ENCODE peak calls at places on chromosomes 2 and 18, in four cellular contexts. C, L, T and A are unnamed samples.

GRCh38 chr18:42363446-42363845 is 408.4 kb downstream of the PIK3C3 start:
- DNase-seq in L (no peak), C (no peak), T (no peak), A (no peak)

GRCh38 chr2:97664636-97664970 is 759 bp upstream of the ACTR1B start:
- DNase-seq in C (peak; percentile 67), L (no peak), T (no peak), A (no peak)

GRCh38 chr2:55779459-55780421 is 86.1 kb upstream of the PNPT1 start:
- DNase-seq in T (peak; percentile 58), L (no peak), C (no peak), A (no peak)

GRCh38 chr2:105144941-105145300 is 96.6 kb upstream of the GPR45 start:
- DNase-seq in L (no peak), C (no peak), T (no peak), A (no peak)

GRCh38 chr2:160157861-160158813 is 41.9 kb downstream of the ITGB6 start:
- DNase-seq in L (no peak), C (peak; percentile 15), T (no peak), A (peak; percentile 16)

GRCh38 chr2:206989306-206989705 is 50.0 kb downstream of the CPO start:
- DNase-seq in L (peak; percentile 52), T (peak; percentile 49), C (peak; percentile 42), A (peak; percentile 37)

GRCh38 chr2:112335600-112335999 is 60.2 kb downstream of the ZC3H6 start:
- DNase-seq in L (no peak), T (no peak), C (no peak), A (no peak)

GRCh38 chr2:53473762-53474161 is 293.8 kb upstream of the CHAC2 start:
- DNase-seq in C (no peak), L (no peak), T (no peak), A (no peak)

GRCh38 chr18:2444201-2444875 is 127.0 kb downstream of the METTL4 start:
- DNase-seq in T (no peak), L (no peak), C (no peak), A (no peak)

GRCh38 chr2:88345842-88346241 is 106.7 kb downstream of the FOXI3 start:
- DNase-seq in C (no peak), L (no peak), T (no peak), A (no peak)

DNA sequence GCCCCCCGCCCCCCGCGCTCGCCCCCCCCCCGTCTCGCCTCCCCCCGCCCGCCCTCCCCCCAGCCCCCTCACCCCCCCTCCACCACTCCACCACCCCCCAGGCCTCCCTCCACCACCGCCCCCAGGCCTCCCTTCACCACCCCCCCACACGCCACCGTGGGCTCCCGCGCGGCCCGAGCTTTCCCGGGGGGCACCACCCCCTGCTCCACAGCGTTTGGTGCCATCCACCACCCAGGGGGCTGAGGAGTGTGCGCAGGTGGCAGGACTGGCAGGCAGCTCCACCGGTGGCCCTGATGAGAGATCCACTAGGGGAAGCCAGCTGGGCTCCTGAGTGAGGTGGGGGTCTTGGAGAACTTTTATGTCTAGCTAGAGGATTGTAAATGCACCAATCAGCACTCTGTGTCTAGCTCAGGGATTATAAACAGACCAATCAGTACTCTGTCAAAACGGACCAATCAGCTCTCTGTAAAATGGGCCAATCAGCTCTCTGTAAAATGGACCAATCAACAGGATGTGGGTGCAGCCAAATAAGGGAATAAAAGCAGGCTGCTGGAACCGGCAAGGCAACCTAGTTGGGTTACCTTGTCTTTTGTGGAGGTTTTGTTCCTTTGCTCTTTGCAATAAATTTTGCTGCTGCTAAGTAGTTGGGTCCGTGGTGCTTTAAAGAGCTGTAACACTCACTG is 43.0 kb upstream of the ITSN2 start:
- DNase-seq in C (no peak), T (no peak), L (no peak), A (no peak)
- TF ChIP-seq FOXJ3 in C (no peak), T (no peak), L (no peak), A (no peak)

GRCh38 chr2:208437755-208438154 is 31.2 kb downstream of the PTH2R start:
- DNase-seq in C (no peak), T (no peak), L (no peak), A (no peak)
- TF ChIP-seq FOXJ3 in C (no peak), T (no peak), L (no peak), A (no peak)

GRCh38 chr18:22783662-22784076 is 149.5 kb upstream of the RBBP8 start:
- DNase-seq in T (peak; percentile 69), L (no peak), C (no peak), A (no peak)
- TF ChIP-seq FOXJ3 in T (no peak), L (no peak), C (no peak), A (no peak)

GRCh38 chr2:46276652-46277051 is 20.6 kb upstream of the EPAS1 start:
- DNase-seq in C (no peak), L (no peak), T (no peak), A (no peak)
- TF ChIP-seq FOXJ3 in C (no peak), L (no peak), T (no peak), A (no peak)

GRCh38 chr2:63861220-63861822 is 19.6 kb downstream of the UGP2 start:
- DNase-seq in C (peak; percentile 68), L (no peak), T (peak; percentile 54), A (peak; percentile 47)
- TF ChIP-seq FOXJ3 in C (no peak), L (no peak), T (no peak), A (no peak)

DNA sequence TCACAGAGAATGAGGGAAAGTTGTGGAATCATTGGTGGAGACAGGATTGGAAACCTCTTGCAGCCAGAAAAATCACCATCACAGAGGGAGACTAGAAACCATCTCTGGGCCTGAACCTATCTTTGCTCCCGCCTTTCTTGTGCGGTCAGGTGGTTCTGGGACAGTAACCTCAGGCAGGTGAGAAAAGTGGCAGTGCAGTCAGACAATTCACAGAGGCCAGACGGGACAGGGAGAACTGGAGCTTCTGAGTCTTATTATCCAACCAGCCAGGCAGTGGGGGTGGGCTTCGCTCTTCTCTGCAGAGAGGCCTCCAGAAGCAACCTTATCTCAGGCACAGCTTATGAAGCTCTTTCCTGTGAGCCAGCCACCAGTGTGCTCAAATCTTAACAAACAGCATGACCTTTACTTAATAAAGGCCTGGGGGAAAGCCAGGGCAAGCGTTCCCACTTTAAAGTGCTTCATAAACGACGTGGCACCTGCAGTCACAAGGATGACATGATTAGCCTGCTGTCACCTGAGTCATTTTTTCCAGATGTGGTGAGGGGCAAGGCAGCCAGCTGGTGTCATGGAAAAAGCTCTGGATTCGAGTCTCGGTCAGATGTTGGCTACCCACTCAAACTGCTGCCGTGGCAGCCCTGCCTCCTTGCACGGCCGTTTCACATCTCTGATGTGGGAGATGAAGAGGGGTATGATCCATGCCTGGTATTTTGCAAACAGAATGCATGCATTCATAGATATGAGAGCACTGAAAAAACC is 109.7 kb downstream of the B3GNT2 start:
- DNase-seq in L (no peak), T (no peak), C (peak; percentile 90), A (peak; percentile 40)
- TF ChIP-seq FOXJ3 in L (no peak), T (no peak), C (no peak), A (peak; percentile 48)

GRCh38 chr2:73202156-73203054 is at the start of gene NOTO:
- DNase-seq in T (no peak), C (no peak), L (peak; percentile 65), A (peak; percentile 73)
- TF ChIP-seq FOXJ3 in T (no peak), C (no peak), L (no peak), A (no peak)

DNA sequence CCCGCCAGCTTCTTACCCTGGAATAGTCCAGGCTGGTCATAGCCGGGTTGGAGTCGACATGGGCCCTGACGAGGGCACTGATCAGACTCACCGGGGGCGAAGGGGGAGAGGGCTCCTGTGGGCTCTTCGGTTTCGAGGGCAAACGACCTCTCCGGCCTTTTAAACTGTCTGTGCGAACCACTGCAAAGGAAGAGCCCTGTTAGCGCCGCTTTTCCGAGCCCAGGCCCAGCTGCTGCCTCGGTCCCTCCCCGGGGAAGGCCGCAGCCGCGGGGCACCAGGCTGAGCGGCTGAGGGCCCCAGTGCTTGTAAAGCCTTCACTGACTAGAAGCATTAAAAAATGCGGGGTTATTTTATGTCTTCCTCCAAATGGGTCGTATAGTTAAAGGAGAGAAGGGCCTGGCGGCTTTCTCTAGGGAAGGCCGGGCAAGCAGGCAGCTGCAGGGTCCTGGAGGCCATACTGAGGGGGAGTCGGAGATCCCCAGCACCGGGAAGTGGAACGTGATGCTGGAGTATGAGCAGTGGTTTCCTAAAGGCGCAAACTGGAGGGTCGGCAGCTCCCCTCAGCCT is 4.6 kb downstream of the NR4A2 start:
- DNase-seq in T (no peak), C (no peak), L (no peak), A (peak; percentile 33)
- TF ChIP-seq FOXJ3 in T (no peak), C (no peak), L (no peak), A (no peak)